ENCODE peak calls at places on chromosomes 1 and 21, in seven cellular contexts. G is lower lobe of right lung, D is fibroblast of lung, I is H1, A is body of pancreas, T is stomach, X is mammary epithelial cell. Z is an unnamed sample. For H3K27me3, the result is how much of the 10 kb centered on the place peaks cover.

GRCh38 chr1:36440044-36440443 is 10.2 kb downstream of the OSCP1 start:
- DNase-seq in X (no peak), G (no peak), A (no peak), I (no peak), D (no peak), T (no peak), Z (no peak)

GRCh38 chr1:179369751-179370341 is 4.1 kb downstream of the AXDND1 start:
- DNase-seq in X (peak), G (no peak), I (no peak), A (peak), D (peak), T (no peak), Z (peak)

GRCh38 chr1:58460469-58460868 is 86.1 kb downstream of the OMA1 start:
- DNase-seq in X (peak), G (no peak), A (no peak), I (no peak), T (no peak), D (peak), Z (no peak)

GRCh38 chr1:20725189-20726106 is 7.1 kb downstream of the SH2D5 start:
- DNase-seq in A (no peak), X (peak), I (no peak), D (peak), G (no peak), T (no peak), Z (no peak)

GRCh38 chr1:204972461-204972860 is 70.6 kb upstream of the CNTN2 start:
- DNase-seq in G (no peak), X (no peak), T (no peak), I (no peak), D (no peak), A (no peak), Z (no peak)

GRCh38 chr1:46411601-46412341 is 17.7 kb downstream of the FAAH start:
- DNase-seq in G (no peak), T (no peak), I (peak), X (no peak), D (no peak), A (no peak), Z (no peak)

GRCh38 chr1:42971848-42972291 is 13.2 kb upstream of the SLC2A1 start:
- DNase-seq in G (no peak), T (no peak), A (no peak), I (no peak), X (no peak), D (peak), Z (no peak)

GRCh38 chr1:55143686-55144085 is 71.5 kb downstream of the USP24 start:
- DNase-seq in A (peak), D (no peak), I (no peak), T (no peak), X (peak), G (no peak), Z (no peak)

GRCh38 chr1:42806171-42806570 is 10.8 kb upstream of the ERMAP start:
- DNase-seq in A (no peak), T (no peak), I (no peak), G (no peak), X (no peak), D (no peak), Z (no peak)

GRCh38 chr1:180462099-180462498 is 40.3 kb downstream of the ACBD6 start:
- DNase-seq in A (no peak), G (no peak), D (peak), I (no peak), T (no peak), X (no peak), Z (no peak)

GRCh38 chr1:12658531-12659453 is 14.9 kb downstream of the AADACL4 start:
- DNase-seq in D (peak), G (peak), T (peak), I (peak), X (peak), A (peak), Z (no peak)

GRCh38 chr21:34874689-34875513 is 174.2 kb downstream of the RUNX1 start:
- DNase-seq in T (no peak), I (no peak), G (no peak), D (peak), A (no peak), X (no peak), Z (peak)

GRCh38 chr1:196312739-196313138 is 295.5 kb downstream of the KCNT2 start:
- DNase-seq in D (no peak), T (no peak), I (no peak), G (no peak), A (no peak), X (no peak), Z (no peak)

GRCh38 chr21:44398499-44398898 is 45.1 kb downstream of the TRPM2 start:
- DNase-seq in X (no peak), D (no peak), G (no peak), I (no peak), A (no peak), T (no peak), Z (no peak)

GRCh38 chr1:204127597-204128242 is 24.1 kb downstream of the ETNK2 start:
- DNase-seq in T (peak), G (peak), I (peak), A (peak), X (peak), D (peak), Z (no peak)

GRCh38 chr1:101288491-101288944 is 51.7 kb downstream of the S1PR1 start:
- DNase-seq in D (peak), T (peak), G (peak), A (peak), I (no peak), X (peak), Z (peak)

GRCh38 chr1:247716546-247716945 is at the start of gene OR6F1:
- DNase-seq in X (no peak), A (no peak), D (no peak), I (no peak), G (no peak), T (no peak), Z (no peak)

GRCh38 chr1:41539416-41539800 is 54.9 kb upstream of the EDN2 start:
- DNase-seq in T (no peak), G (no peak), X (no peak), A (no peak), I (no peak), D (no peak), Z (no peak)

GRCh38 chr1:156860639-156861423 is at the start of gene NTRK1:
- DNase-seq in X (peak), A (peak), T (peak), D (peak), G (no peak), I (peak), Z (peak)

GRCh38 chr1:229383961-229384360 is 41.1 kb upstream of the CCSAP start:
- DNase-seq in I (no peak), G (no peak), T (no peak), A (no peak), X (no peak), D (no peak), Z (no peak)

GRCh38 chr1:26983863-26984262 is 9.6 kb upstream of the TRNP1 start:
- DNase-seq in A (no peak), X (no peak), T (no peak), G (no peak), I (no peak), D (no peak), Z (no peak)

GRCh38 chr1:27868932-27869718 is 3.2 kb upstream of the THEMIS2 start:
- DNase-seq in G (no peak), D (no peak), A (peak), X (no peak), T (no peak), I (no peak), Z (peak)

GRCh38 chr1:10917513-10918454 is 94.7 kb upstream of the TARDBP start:
- DNase-seq in D (no peak), X (no peak), A (no peak), G (no peak), I (no peak), T (no peak), Z (no peak)

GRCh38 chr1:204207136-204207616 is 6.6 kb downstream of the GOLT1A start:
- DNase-seq in G (peak), D (peak), I (peak), X (peak), T (peak), A (peak), Z (peak)

GRCh38 chr1:6279721-6280383 is 19.0 kb upstream of the GPR153 start:
- DNase-seq in A (no peak), T (no peak), I (no peak), X (no peak), G (no peak), D (no peak), Z (no peak)

GRCh38 chr1:56676571-56677035 is 31.5 kb downstream of the PRKAA2 start:
- DNase-seq in G (no peak), A (no peak), X (peak), D (peak), I (no peak), T (no peak), Z (no peak)

GRCh38 chr1:70164350-70164749 is 41.0 kb downstream of the LRRC40 start:
- DNase-seq in T (no peak), D (no peak), X (no peak), A (no peak), G (no peak), I (no peak), Z (no peak)

GRCh38 chr1:41670558-41670957 is 186.1 kb upstream of the EDN2 start:
- DNase-seq in X (peak), A (no peak), T (no peak), D (peak), G (no peak), I (no peak), Z (no peak)

GRCh38 chr1:72281144-72281543 is 1.2 kb downstream of the NEGR1 start:
- DNase-seq in X (no peak), A (no peak), D (peak), I (no peak), G (no peak), T (no peak), Z (no peak)
- H3K4me3 ChIP-seq in X (no peak), A (no peak), D (peak), I (no peak), G (peak), T (peak), Z (no peak)

DNA sequence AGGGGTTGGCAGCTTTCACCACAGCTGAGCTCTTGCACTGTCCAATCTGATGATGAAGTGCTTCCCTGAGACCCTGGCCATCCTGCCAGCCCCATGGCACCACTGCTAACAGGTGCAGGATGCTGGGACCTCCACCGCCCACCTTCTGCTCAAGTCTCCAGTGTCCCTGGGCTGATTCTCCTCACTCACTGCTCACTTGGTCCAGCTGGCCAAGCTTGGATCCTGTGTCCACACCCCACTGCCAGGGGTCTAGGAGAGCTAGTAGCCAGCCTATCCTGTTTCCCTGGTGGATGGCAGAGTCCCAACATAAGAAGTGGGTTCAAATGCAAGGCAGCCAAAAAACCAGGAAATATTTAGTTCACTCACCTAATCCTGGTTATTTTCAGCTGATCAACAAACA is 217.2 kb upstream of the IRF2BP2 start:
- DNase-seq in G (no peak), I (no peak), D (no peak), T (no peak), X (no peak), A (no peak), Z (no peak)
- H3K27me3 ChIP-seq in G (under half), I (under half), D (under half), T (under half), X (under half), A (under half), Z (under half)

GRCh38 chr1:29245876-29246275 is 9.6 kb downstream of the PTPRU start:
- DNase-seq in A (no peak), I (no peak), X (no peak), D (peak), G (no peak), T (no peak), Z (no peak)
- TF ChIP-seq CTCF in A (peak), I (no peak), X (peak), D (peak), G (peak), T (no peak), Z (peak)

DNA sequence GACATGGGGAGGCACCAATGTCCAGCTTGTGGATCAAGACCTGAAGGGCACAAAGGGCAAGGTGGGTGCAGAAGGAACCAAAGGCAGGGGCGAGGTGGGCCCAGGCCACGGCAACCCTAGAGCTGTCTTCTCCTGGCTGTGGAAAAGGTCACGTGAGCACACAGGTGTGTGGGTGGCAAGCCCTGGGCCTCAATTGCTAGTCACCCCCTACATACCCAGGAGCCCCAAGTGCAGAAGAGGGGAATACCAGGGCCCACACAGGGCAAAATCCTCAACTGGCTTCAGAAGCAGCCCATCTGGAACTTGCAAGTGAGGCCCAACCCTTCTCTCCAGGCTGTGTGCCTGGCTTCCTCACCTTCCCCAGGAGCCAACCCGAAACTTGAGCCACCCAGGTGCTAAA is 25.6 kb downstream of the ZBTB17 start:
- DNase-seq in D (no peak), A (no peak), X (no peak), G (no peak), T (no peak), I (no peak), Z (no peak)
- H3K4me3 ChIP-seq in D (no peak), A (no peak), X (no peak), G (peak), T (peak), I (no peak), Z (no peak)

GRCh38 chr1:90831910-90832309 is 114.8 kb upstream of the BARHL2 start:
- DNase-seq in I (no peak), X (no peak), A (no peak), G (no peak), T (no peak), D (no peak), Z (no peak)
- H3K27me3 ChIP-seq in I (under half), X (under half), A (under half), G (half or more), T (half or more), D (under half), Z (under half)

DNA sequence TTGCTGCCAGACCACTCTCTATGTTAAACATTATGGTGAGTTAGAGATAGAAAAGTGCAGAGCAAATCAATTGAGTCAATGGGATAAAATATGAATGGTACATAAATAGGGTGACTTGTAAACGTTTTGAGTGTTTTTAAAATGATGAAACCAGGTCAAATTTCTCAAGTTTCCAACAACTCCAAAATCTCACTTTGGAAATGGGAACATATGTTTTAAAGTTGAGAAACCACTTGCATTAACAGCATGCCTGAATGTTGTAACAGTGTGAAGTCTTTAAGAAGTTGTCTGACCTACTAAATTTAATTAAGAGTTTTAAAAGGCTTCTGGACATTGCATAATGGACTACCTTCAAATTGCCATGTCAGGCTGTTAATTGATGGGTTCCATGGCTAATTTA is 33.6 kb upstream of the RAVER2 start:
- DNase-seq in X (no peak), D (no peak), G (no peak), A (no peak), I (no peak), T (no peak), Z (no peak)
- TF ChIP-seq CTCF in X (no peak), D (no peak), G (no peak), A (no peak), I (no peak), T (no peak), Z (no peak)

DNA sequence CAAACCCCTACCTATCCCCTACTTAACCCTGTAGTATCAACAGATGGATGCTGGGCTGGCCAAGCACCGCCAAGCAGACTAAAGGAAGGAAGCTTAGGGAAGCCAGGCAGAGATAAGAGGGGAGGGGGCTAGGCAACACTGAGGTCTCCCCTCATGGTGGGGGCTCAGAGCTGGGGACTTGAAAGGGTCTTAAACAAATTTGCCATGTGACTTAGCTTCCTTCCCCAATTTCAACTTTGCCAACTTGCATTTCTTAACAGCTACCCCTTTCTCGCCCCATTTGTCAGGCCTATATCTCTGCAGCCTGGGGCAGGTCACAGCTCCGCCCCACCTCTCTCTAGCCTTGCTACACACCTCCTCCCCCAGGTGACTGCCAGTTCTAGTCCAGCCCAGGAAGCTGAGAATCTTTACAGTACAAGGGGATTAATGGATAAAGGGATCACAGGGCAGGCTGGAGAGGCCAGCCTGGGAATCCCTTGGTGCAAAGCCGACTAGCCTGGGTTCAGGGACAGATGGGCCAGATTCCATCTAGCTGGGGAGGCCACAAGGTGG is 3.4 kb downstream of the KIF21B start:
- DNase-seq in D (no peak), G (no peak), T (no peak), A (no peak), I (no peak), X (no peak), Z (peak)
- H3K4me3 ChIP-seq in D (no peak), G (no peak), T (no peak), A (no peak), I (no peak), X (no peak), Z (no peak)

Z was measured in GM06990.